ENCODE peak calls at places on chromosomes 4 and X, in seven cellular contexts. One of them, this sample, is unnamed.
A peak's percentile ranks its signal among the peaks of the same experiment; 100 is the strongest.

GRCh38 chrX:56000729-56001128 is 231.4 kb upstream of the KLF8 start:
- DNase-seq in pancreas: no peak
- DNase-seq in HS-5: no peak
- DNase-seq in endothelial cell: no peak
- DNase-seq in COR-L47: no peak
- DNase-seq in adipocyte: no peak
- DNase-seq in heart right ventricle: no peak
- DNase-seq in this sample: no peak

GRCh38 chrX:65707153-65707552 is 39.7 kb downstream of the MSN start:
- DNase-seq in pancreas: no peak
- DNase-seq in HS-5: no peak
- DNase-seq in endothelial cell: no peak
- DNase-seq in COR-L47: no peak
- DNase-seq in adipocyte: no peak
- DNase-seq in heart right ventricle: no peak
- DNase-seq in this sample: no peak

GRCh38 chr4:7166286-7166685 is 26.1 kb upstream of the SORCS2 start:
- DNase-seq in pancreas: no peak
- DNase-seq in HS-5: no peak
- DNase-seq in endothelial cell: no peak
- DNase-seq in COR-L47: no peak
- DNase-seq in adipocyte: no peak
- DNase-seq in heart right ventricle: no peak
- DNase-seq in this sample: peak; percentile 12

GRCh38 chr4:47827339-47828047 is 10.4 kb downstream of the CORIN start:
- DNase-seq in pancreas: no peak
- DNase-seq in HS-5: no peak
- DNase-seq in endothelial cell: no peak
- DNase-seq in COR-L47: no peak
- DNase-seq in adipocyte: no peak
- DNase-seq in heart right ventricle: no peak
- DNase-seq in this sample: no peak

GRCh38 chr4:87839309-87839946 is 6.7 kb downstream of the MEPE start:
- DNase-seq in pancreas: peak; percentile 22
- DNase-seq in HS-5: no peak
- DNase-seq in endothelial cell: no peak
- DNase-seq in COR-L47: peak; percentile 13
- DNase-seq in adipocyte: peak; percentile 72
- DNase-seq in heart right ventricle: peak; percentile 28
- DNase-seq in this sample: no peak

GRCh38 chr4:119750771-119751170 is 122.2 kb upstream of the PDE5A start:
- DNase-seq in pancreas: no peak
- DNase-seq in HS-5: no peak
- DNase-seq in endothelial cell: no peak
- DNase-seq in COR-L47: no peak
- DNase-seq in adipocyte: peak; percentile 19
- DNase-seq in heart right ventricle: no peak
- DNase-seq in this sample: no peak

GRCh38 chr4:23962462-23962861 is 72.6 kb upstream of the PPARGC1A start:
- DNase-seq in pancreas: no peak
- DNase-seq in HS-5: no peak
- DNase-seq in endothelial cell: no peak
- DNase-seq in COR-L47: no peak
- DNase-seq in adipocyte: no peak
- DNase-seq in heart right ventricle: no peak
- DNase-seq in this sample: no peak

GRCh38 chr4:110848787-110849186 is 225.9 kb upstream of the PITX2 start:
- DNase-seq in pancreas: no peak
- DNase-seq in HS-5: no peak
- DNase-seq in endothelial cell: no peak
- DNase-seq in COR-L47: no peak
- DNase-seq in adipocyte: no peak
- DNase-seq in heart right ventricle: no peak
- DNase-seq in this sample: no peak

This sample was measured in psoas muscle.